ENCODE peak calls at places on chromosomes 11 and 22, in five cellular contexts. One of them, this sample, is unnamed.

GRCh38 chr11:95915051-95915450 is 8.9 kb downstream of the MTMR2 start:
- DNase-seq in endodermal cell: no peak
- DNase-seq in fibroblast of lung: peak; percentile 49
- DNase-seq in PC-3: no peak
- DNase-seq in MM.1S: no peak
- DNase-seq in this sample: no peak

GRCh38 chr11:67438121-67438902 is 830 bp upstream of the PTPRCAP start:
- DNase-seq in PC-3: no peak
- DNase-seq in MM.1S: no peak
- DNase-seq in endodermal cell: no peak
- DNase-seq in fibroblast of lung: no peak
- DNase-seq in this sample: peak; percentile 91

GRCh38 chr11:91513734-91514133 is 710.9 kb upstream of the FAT3 start:
- DNase-seq in MM.1S: no peak
- DNase-seq in PC-3: peak; percentile 55
- DNase-seq in fibroblast of lung: no peak
- DNase-seq in endodermal cell: no peak
- DNase-seq in this sample: no peak

GRCh38 chr11:125167954-125168821 is 3.6 kb downstream of the PKNOX2 start:
- DNase-seq in fibroblast of lung: peak; percentile 93
- DNase-seq in PC-3: no peak
- DNase-seq in endodermal cell: no peak
- DNase-seq in MM.1S: no peak
- DNase-seq in this sample: no peak

GRCh38 chr11:27505781-27506180 is 788 bp downstream of the LIN7C start:
- DNase-seq in fibroblast of lung: peak; percentile 52
- DNase-seq in MM.1S: peak; percentile 26
- DNase-seq in endodermal cell: no peak
- DNase-seq in PC-3: no peak
- DNase-seq in this sample: no peak

GRCh38 chr22:30885591-30885990 is 83.0 kb downstream of the MORC2 start:
- DNase-seq in endodermal cell: no peak
- DNase-seq in PC-3: no peak
- DNase-seq in MM.1S: no peak
- DNase-seq in fibroblast of lung: no peak
- DNase-seq in this sample: peak; percentile 54

GRCh38 chr11:34358258-34358665 is 452 bp upstream of the ABTB2 start:
- DNase-seq in PC-3: peak; percentile 79
- DNase-seq in endodermal cell: no peak
- DNase-seq in fibroblast of lung: peak; percentile 76
- DNase-seq in MM.1S: no peak
- DNase-seq in this sample: peak; percentile 88

GRCh38 chr22:41976961-41977566 is 7.8 kb downstream of the SEPTIN3 start:
- DNase-seq in PC-3: no peak
- DNase-seq in endodermal cell: peak; percentile 69
- DNase-seq in fibroblast of lung: no peak
- DNase-seq in MM.1S: no peak
- DNase-seq in this sample: no peak

GRCh38 chr11:29328961-29329441 is 687.8 kb downstream of the KCNA4 start:
- DNase-seq in PC-3: peak; percentile 77
- DNase-seq in endodermal cell: no peak
- DNase-seq in fibroblast of lung: peak; percentile 87
- DNase-seq in MM.1S: peak; percentile 36
- DNase-seq in this sample: no peak

GRCh38 chr22:21026783-21027692 is 5.3 kb downstream of the SLC7A4 start:
- DNase-seq in MM.1S: no peak
- DNase-seq in endodermal cell: no peak
- DNase-seq in PC-3: no peak
- DNase-seq in fibroblast of lung: peak; percentile 80
- DNase-seq in this sample: no peak

GRCh38 chr11:67697846-67698245 is 23.4 kb upstream of the ALDH3B2 start:
- DNase-seq in MM.1S: no peak
- DNase-seq in PC-3: no peak
- DNase-seq in fibroblast of lung: no peak
- DNase-seq in endodermal cell: no peak
- DNase-seq in this sample: no peak

GRCh38 chr22:22944268-22944985 is 56.8 kb downstream of the IGLL5 start:
- DNase-seq in endodermal cell: peak; percentile 38
- DNase-seq in MM.1S: no peak
- DNase-seq in PC-3: no peak
- DNase-seq in fibroblast of lung: no peak
- DNase-seq in this sample: no peak

DNA sequence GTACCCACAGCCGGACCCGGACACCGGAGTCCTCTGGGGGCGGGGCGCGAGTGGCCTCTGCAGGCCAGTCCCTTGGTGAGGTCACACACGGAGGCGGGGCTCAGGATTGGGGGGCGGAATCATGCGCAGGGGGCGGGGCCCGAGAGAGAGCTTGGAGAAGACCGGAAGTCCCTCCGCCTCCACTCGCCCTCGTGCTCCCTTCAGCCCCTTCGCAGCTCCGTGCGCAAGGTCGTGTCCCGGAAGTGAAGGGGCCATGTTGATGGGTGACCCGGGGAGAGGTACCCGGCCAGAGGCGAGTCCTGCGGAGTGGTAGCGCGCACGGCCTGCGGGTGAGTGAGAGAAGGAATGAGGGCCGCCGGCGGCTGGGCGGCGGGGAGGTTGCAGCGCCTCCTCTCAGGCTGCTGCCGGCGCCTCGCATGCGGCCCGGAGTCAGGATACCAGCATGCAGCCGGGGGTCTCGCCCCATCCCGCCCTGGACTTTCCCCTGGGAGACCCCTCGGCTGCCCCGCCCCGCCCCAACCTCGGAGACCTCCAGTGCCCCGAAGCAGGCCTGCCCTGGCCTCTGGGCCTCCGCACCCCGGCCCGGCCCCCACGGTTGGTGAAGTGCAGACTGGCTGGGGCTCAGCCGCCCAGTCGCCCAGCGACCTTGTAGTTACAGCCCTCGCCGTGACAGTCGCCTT is at the start of gene MIEF1:
- DNase-seq in PC-3: peak; percentile 90
- DNase-seq in fibroblast of lung: peak; percentile 94
- DNase-seq in endodermal cell: peak; percentile 99
- DNase-seq in MM.1S: peak; percentile 96
- DNase-seq in this sample: peak; percentile 99
- H3K27ac ChIP-seq in PC-3: peak within 1 kb of the TSS; percentile 25
- H3K27ac ChIP-seq in fibroblast of lung: peak within 1 kb of the TSS; percentile 62
- H3K27ac ChIP-seq in endodermal cell: peak within 1 kb of the TSS; percentile 32
- H3K27ac ChIP-seq in MM.1S: peak within 1 kb of the TSS; percentile 27
- H3K27ac ChIP-seq in this sample: peak within 1 kb of the TSS; percentile 87

DNA sequence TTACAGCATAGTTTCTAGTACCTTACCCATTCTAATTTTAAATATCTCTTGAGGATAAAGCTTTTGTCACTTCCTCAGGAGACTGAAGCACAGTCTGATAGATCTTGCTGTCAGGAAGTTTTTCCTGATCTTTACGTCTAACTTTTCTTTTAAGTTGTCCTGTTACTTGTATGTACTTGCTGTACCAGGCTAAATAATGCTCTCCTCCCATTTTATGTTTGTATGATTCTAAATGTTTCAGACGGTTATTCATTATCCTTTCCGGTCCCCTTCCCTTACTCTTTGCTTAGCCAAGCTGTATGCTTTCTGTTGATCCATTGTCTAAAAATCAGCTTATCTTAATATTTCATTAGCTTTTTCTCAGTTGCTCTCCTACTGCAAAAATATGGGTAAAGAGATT is 6.0 kb downstream of the ARHGEF12 start:
- DNase-seq in PC-3: no peak
- DNase-seq in MM.1S: no peak
- DNase-seq in fibroblast of lung: no peak
- DNase-seq in endodermal cell: no peak
- DNase-seq in this sample: no peak
- H3K9ac ChIP-seq in PC-3: no peak overlapping the region
- H3K9ac ChIP-seq in MM.1S: no peak overlapping the region
- H3K9ac ChIP-seq in fibroblast of lung: no peak overlapping the region
- H3K9ac ChIP-seq in endodermal cell: no peak overlapping the region
- H3K9ac ChIP-seq in this sample: no peak overlapping the region

GRCh38 chr22:49202226-49202625 is 625.4 kb downstream of the BRD1 start:
- DNase-seq in fibroblast of lung: no peak
- DNase-seq in MM.1S: no peak
- DNase-seq in PC-3: no peak
- DNase-seq in endodermal cell: peak; percentile 27
- DNase-seq in this sample: peak; percentile 22
- H3K9me3 ChIP-seq in fibroblast of lung: no peaks in the 10 kb centered on the region
- H3K9me3 ChIP-seq in MM.1S: no peaks in the 10 kb centered on the region
- H3K9me3 ChIP-seq in PC-3: no peaks in the 10 kb centered on the region
- H3K9me3 ChIP-seq in endodermal cell: no peaks in the 10 kb centered on the region
- H3K9me3 ChIP-seq in this sample: no peaks in the 10 kb centered on the region

GRCh38 chr22:45612451-45612901 is 59.2 kb upstream of the ATXN10 start:
- DNase-seq in MM.1S: no peak
- DNase-seq in fibroblast of lung: peak; percentile 88
- DNase-seq in endodermal cell: no peak
- DNase-seq in PC-3: peak; percentile 75
- DNase-seq in this sample: peak; percentile 83
- H3K27ac ChIP-seq in MM.1S: no peak overlapping the region
- H3K27ac ChIP-seq in fibroblast of lung: peak overlapping the region; percentile 5
- H3K27ac ChIP-seq in endodermal cell: peak overlapping the region; percentile 83
- H3K27ac ChIP-seq in PC-3: peak overlapping the region; percentile 91
- H3K27ac ChIP-seq in this sample: no peak overlapping the region

GRCh38 chr11:82734120-82734479 is 436 bp upstream of the FAM181B start:
- DNase-seq in fibroblast of lung: no peak
- DNase-seq in endodermal cell: no peak
- DNase-seq in PC-3: no peak
- DNase-seq in MM.1S: no peak
- DNase-seq in this sample: no peak
- H3K9ac ChIP-seq in fibroblast of lung: no peak overlapping the region
- H3K9ac ChIP-seq in endodermal cell: no peak overlapping the region
- H3K9ac ChIP-seq in PC-3: no peak overlapping the region
- H3K9ac ChIP-seq in MM.1S: no peak overlapping the region
- H3K9ac ChIP-seq in this sample: no peak overlapping the region